ENCODE peak calls at places on chromosomes 13 and 19, in seven cellular contexts. O, S, C, G, W, Q and Y are unnamed samples.

GRCh38 chr13:39888865-39889810 is 233.7 kb downstream of the COG6 start:
- DNase-seq in G (no peak), W (no peak), C (no peak), S (no peak), O (no peak), Q (no peak), Y (no peak)

GRCh38 chr19:10389863-10390262 is 9.5 kb upstream of the TYK2 start:
- DNase-seq in Q (peak), S (no peak), W (no peak), G (no peak), O (no peak), C (no peak), Y (no peak)

GRCh38 chr19:43524922-43525835 is 1.8 kb downstream of the ETHE1 start:
- DNase-seq in S (peak), C (no peak), Q (peak), O (no peak), W (peak), G (peak), Y (peak)

GRCh38 chr13:72199640-72200039 is 332.6 kb upstream of the DACH1 start:
- DNase-seq in W (no peak), O (no peak), Q (no peak), C (no peak), S (no peak), G (no peak), Y (no peak)

GRCh38 chr19:51398096-51398704 is 7.8 kb upstream of the C19orf84 start:
- DNase-seq in S (no peak), W (no peak), G (no peak), Q (no peak), O (no peak), C (no peak), Y (no peak)

GRCh38 chr13:112446347-112446861 is 70.2 kb downstream of the SPACA7 start:
- DNase-seq in Q (peak), S (no peak), W (no peak), O (no peak), G (peak), C (no peak), Y (no peak)

GRCh38 chr13:75771818-75772217 is 135.7 kb downstream of the LMO7 start:
- DNase-seq in S (no peak), C (no peak), W (no peak), G (no peak), O (no peak), Q (no peak), Y (no peak)

GRCh38 chr13:97723655-97724054 is 229.8 kb upstream of the IPO5 start:
- DNase-seq in G (no peak), O (no peak), W (no peak), S (no peak), Q (no peak), C (no peak), Y (no peak)

GRCh38 chr13:30713133-30713532 is 22.2 kb upstream of the ALOX5AP start:
- DNase-seq in C (no peak), G (no peak), Q (no peak), S (no peak), O (no peak), W (peak), Y (no peak)

GRCh38 chr13:43360911-43361605 is 337.7 kb downstream of the DNAJC15 start:
- DNase-seq in S (no peak), C (no peak), G (no peak), Q (no peak), W (no peak), O (no peak), Y (no peak)

GRCh38 chr13:60538566-60538965 is 141.5 kb downstream of the TDRD3 start:
- DNase-seq in O (no peak), C (no peak), W (no peak), G (no peak), Q (no peak), S (no peak), Y (no peak)

GRCh38 chr19:46932346-46932745 is 71.5 kb downstream of the ARHGAP35 start:
- DNase-seq in G (no peak), C (no peak), Q (no peak), W (no peak), S (no peak), O (no peak), Y (no peak)

GRCh38 chr19:15331419-15332310 is 674 bp downstream of the BRD4 start:
- DNase-seq in O (no peak), S (peak), C (no peak), G (peak), W (peak), Q (peak), Y (peak)

GRCh38 chr13:111912453-111912866 is 154.5 kb upstream of the SOX1 start:
- DNase-seq in G (no peak), C (no peak), S (peak), O (no peak), Q (peak), W (no peak), Y (no peak)

GRCh38 chr19:6221220-6221877 is 58.4 kb downstream of the MLLT1 start:
- DNase-seq in C (no peak), S (no peak), W (no peak), G (peak), O (no peak), Q (no peak), Y (no peak)

GRCh38 chr13:42152495-42152894 is 104.0 kb downstream of the DGKH start:
- DNase-seq in C (no peak), G (no peak), S (no peak), Q (no peak), O (no peak), W (no peak), Y (no peak)

GRCh38 chr13:67619987-67620386 is 389.9 kb upstream of the PCDH9 start:
- DNase-seq in O (no peak), Q (no peak), G (no peak), S (no peak), W (no peak), C (no peak), Y (no peak)

GRCh38 chr19:524062-524674 is 7.4 kb upstream of the CDC34 start:
- DNase-seq in G (no peak), S (no peak), O (no peak), Q (no peak), C (no peak), W (no peak), Y (no peak)

GRCh38 chr19:43290568-43291359 is 21.4 kb upstream of the PSG9 start:
- DNase-seq in C (no peak), G (no peak), S (no peak), Q (no peak), O (no peak), W (no peak), Y (no peak)

GRCh38 chr13:73428706-73429105 is 369.9 kb downstream of the KLF5 start:
- DNase-seq in G (no peak), W (no peak), C (no peak), S (no peak), Q (no peak), O (no peak), Y (no peak)

GRCh38 chr19:57664269-57665127 is 4.2 kb upstream of the ZSCAN4 start:
- DNase-seq in O (no peak), W (peak), S (no peak), G (peak), Q (peak), C (no peak), Y (no peak)

GRCh38 chr13:92849381-92849780 is 377.2 kb upstream of the GPC6 start:
- DNase-seq in S (no peak), O (no peak), C (no peak), G (no peak), Q (no peak), W (no peak), Y (no peak)

GRCh38 chr13:41788552-41788951 is 172.4 kb downstream of the VWA8 start:
- DNase-seq in S (no peak), G (no peak), Q (no peak), C (no peak), O (no peak), W (no peak), Y (no peak)

GRCh38 chr19:5826531-5827341 is 12.8 kb downstream of the FUT6 start:
- DNase-seq in G (no peak), W (peak), Q (peak), C (no peak), O (no peak), S (peak), Y (no peak)

GRCh38 chr19:42246143-42246868 is 3.9 kb upstream of the GSK3A start:
- DNase-seq in Q (peak), O (no peak), S (peak), W (peak), C (no peak), G (peak), Y (peak)

GRCh38 chr13:112968380-112968909 is 569 bp upstream of the MCF2L start:
- DNase-seq in G (peak), W (peak), O (no peak), Q (no peak), C (no peak), S (peak), Y (no peak)

GRCh38 chr13:36998624-36999041 is 507 bp downstream of the ALG5 start:
- DNase-seq in S (no peak), G (peak), W (peak), C (no peak), O (no peak), Q (peak), Y (peak)

GRCh38 chr19:54448037-54448773 is 794 bp upstream of the LENG8 start:
- DNase-seq in W (peak), O (no peak), C (no peak), G (no peak), Q (peak), S (peak), Y (no peak)

GRCh38 chr13:20446900-20447299 is 78.8 kb downstream of the CRYL1 start:
- DNase-seq in C (no peak), O (no peak), W (no peak), Q (no peak), S (no peak), G (no peak), Y (no peak)

GRCh38 chr13:112060431-112060830 is 6.5 kb upstream of the SOX1 start:
- DNase-seq in Q (no peak), S (no peak), O (no peak), G (no peak), W (no peak), C (no peak), Y (no peak)

GRCh38 chr13:39623466-39623865 is 20.5 kb upstream of the LHFPL6 start:
- DNase-seq in O (no peak), Q (no peak), C (no peak), W (no peak), G (no peak), S (no peak), Y (no peak)

GRCh38 chr13:97255515-97255999 is 33.4 kb downstream of the MBNL2 start:
- DNase-seq in W (no peak), C (no peak), O (no peak), G (no peak), Q (no peak), S (no peak), Y (no peak)

GRCh38 chr13:80082396-80083096 is 258.4 kb downstream of the SPRY2 start:
- DNase-seq in G (no peak), C (no peak), O (no peak), Q (no peak), S (no peak), W (no peak), Y (no peak)

GRCh38 chr19:47660435-47660832 is 51.5 kb downstream of the BICRA start:
- DNase-seq in S (no peak), C (no peak), W (peak), Q (no peak), G (no peak), O (no peak), Y (no peak)

GRCh38 chr19:43496960-43497359 is 7.6 kb downstream of the PHLDB3 start:
- DNase-seq in W (no peak), Q (no peak), G (no peak), O (no peak), S (no peak), C (no peak), Y (no peak)

GRCh38 chr13:38538412-38538811 is 148.5 kb upstream of the FREM2 start:
- DNase-seq in S (no peak), C (no peak), W (no peak), Q (peak), O (no peak), G (no peak), Y (no peak)

GRCh38 chr19:39166571-39167391 is 30.0 kb upstream of the NCCRP1 start:
- DNase-seq in S (peak), Q (no peak), G (peak), W (peak), C (no peak), O (no peak), Y (peak)

GRCh38 chr19:43318203-43318602 is 35.3 kb upstream of the CD177 start:
- DNase-seq in O (no peak), S (no peak), W (no peak), C (no peak), G (no peak), Q (no peak), Y (no peak)

GRCh38 chr19:19083413-19084178 is 19.8 kb downstream of the SLC25A42 start:
- DNase-seq in C (no peak), W (no peak), Q (no peak), G (no peak), S (no peak), O (no peak), Y (no peak)
- H3K27ac ChIP-seq in C (peak), W (no peak), Q (no peak), G (no peak), S (no peak), O (no peak), Y (no peak)

DNA sequence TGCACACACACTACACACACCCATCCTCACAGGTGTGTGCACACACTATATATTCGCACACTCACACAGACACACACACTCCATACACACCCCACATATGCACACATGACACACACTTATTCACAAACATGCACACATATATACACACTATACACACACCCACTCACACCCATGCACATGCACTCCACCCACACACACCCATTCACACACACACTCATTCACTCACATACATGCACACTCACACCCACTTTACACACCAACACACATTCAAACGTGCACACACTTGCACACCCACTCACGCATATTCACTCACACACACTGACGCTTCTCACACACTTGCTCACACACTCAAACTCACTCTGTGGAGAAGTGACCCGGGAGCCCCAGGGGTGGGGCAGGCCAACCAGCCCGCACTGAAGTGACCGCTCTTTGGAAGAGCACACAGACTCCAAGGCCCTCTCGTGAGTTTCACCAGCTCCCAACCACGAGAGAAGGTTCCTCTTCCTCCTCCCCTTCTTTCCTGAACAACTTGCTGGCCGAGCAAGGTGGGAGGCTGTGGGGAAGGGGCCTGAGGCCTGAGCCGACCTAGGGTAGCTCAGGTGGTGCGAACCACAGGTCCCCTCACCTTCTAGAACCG is 86.1 kb upstream of the TM9SF2 start:
- DNase-seq in Q (no peak), G (no peak), O (no peak), S (no peak), C (no peak), W (no peak), Y (no peak)
- H3K27ac ChIP-seq in Q (no peak), G (no peak), O (no peak), S (no peak), C (peak), W (no peak), Y (no peak)

DNA sequence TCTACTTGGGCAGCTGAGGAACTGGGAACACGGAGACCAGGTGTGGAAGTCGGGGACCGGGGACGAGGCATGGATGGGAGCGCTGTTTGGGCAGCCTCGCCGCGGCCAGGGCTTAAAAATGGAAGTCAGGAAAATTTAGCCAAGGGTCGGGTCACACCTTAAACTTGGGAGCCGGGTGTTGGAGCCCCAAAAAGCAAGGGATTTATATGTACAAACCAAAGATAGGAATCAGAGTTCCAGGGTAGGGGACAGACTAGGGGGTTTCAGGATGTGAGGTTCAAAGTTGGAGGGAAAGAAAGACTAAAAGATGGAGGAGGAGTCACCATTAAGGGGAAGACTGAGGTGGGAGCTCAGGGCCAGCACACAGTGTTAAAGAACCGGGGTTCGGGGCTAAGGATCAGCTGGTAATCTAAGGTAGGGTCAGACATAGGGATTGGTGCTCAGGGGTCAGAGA is 530 bp downstream of the FOXA3 start:
- DNase-seq in O (no peak), G (no peak), S (no peak), Q (no peak), C (no peak), W (no peak), Y (no peak)
- H3K27ac ChIP-seq in O (peak), G (no peak), S (no peak), Q (no peak), C (no peak), W (peak), Y (no peak)

DNA sequence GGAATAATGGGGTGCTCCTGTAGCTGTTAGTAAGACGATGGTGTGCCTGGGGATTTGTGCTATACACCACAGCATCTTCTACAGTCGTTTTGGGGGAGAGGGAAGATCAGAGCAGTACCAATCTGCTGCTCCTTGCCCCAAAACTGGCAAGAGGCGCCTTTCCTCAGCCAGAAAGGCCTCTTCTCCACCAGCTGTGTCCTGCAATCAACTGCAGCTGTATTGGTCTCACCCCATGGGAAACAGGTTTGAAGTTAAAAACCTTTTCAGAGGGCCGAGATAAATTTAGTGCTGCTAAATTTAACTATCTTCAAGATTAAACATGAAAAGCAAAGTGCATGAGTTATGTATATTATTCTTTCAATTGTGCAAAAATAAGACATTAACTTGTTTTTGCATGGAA is 1.2 kb upstream of the RNASEH2B start:
- DNase-seq in C (no peak), W (no peak), S (no peak), Q (no peak), O (no peak), G (no peak), Y (no peak)
- H3K27ac ChIP-seq in C (no peak), W (no peak), S (no peak), Q (no peak), O (no peak), G (no peak), Y (no peak)

GRCh38 chr19:56142897-56143434 is 1.9 kb downstream of the ZNF444 start:
- DNase-seq in G (no peak), Q (no peak), C (no peak), W (no peak), S (no peak), O (no peak), Y (no peak)
- H3K27ac ChIP-seq in G (no peak), Q (no peak), C (peak), W (peak), S (peak), O (no peak), Y (no peak)

GRCh38 chr13:45367358-45367757 is 26.4 kb upstream of the TPT1 start:
- DNase-seq in C (peak), S (peak), Q (peak), G (peak), W (peak), O (peak), Y (no peak)
- H3K27ac ChIP-seq in C (peak), S (no peak), Q (no peak), G (no peak), W (peak), O (no peak), Y (no peak)

GRCh38 chr19:3668331-3669133 is 31.7 kb downstream of the PIP5K1C start:
- DNase-seq in C (no peak), G (no peak), Q (no peak), O (no peak), W (no peak), S (peak), Y (no peak)
- H3K27ac ChIP-seq in C (peak), G (peak), Q (no peak), O (no peak), W (peak), S (peak), Y (no peak)

DNA sequence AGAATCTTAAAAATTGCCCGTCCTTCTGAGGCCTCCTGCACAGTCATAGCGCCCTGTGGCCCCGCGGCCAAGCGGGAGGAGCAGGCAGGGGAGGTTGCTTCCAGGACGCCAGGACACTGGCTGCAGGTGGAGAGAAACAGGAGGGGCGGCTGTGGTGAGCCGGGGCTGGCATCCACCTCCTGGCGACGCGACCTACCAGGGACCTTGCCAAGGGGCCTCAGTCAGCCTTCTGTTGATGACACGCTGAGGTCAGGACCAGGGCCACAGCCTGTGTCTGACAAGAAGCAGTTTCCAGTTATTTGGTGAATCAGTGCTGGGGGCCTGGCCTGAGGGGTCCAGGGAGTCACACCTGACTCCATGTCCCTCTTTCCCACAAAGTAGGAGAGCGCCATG is 13.3 kb upstream of the MKNK2 start:
- DNase-seq in O (no peak), G (no peak), C (no peak), S (no peak), W (no peak), Q (no peak), Y (no peak)
- H3K27ac ChIP-seq in O (no peak), G (no peak), C (peak), S (peak), W (peak), Q (no peak), Y (peak)

GRCh38 chr19:13078897-13079541 is 23.6 kb downstream of the LYL1 start:
- DNase-seq in W (peak), Q (no peak), O (no peak), S (no peak), G (no peak), C (no peak), Y (no peak)

GRCh38 chr19:13077233-13077632 is 25.4 kb downstream of the LYL1 start:
- DNase-seq in W (no peak), Q (no peak), S (no peak), G (no peak), O (no peak), C (no peak), Y (peak)

GRCh38 chr19:13076787-13077186 is 25.9 kb downstream of the LYL1 start:
- DNase-seq in G (no peak), C (no peak), O (no peak), W (no peak), Q (no peak), S (no peak), Y (peak)

GRCh38 chr19:13074378-13074777 is 28.3 kb downstream of the LYL1 start:
- DNase-seq in Q (no peak), O (no peak), W (no peak), C (no peak), G (no peak), S (no peak), Y (no peak)

DNA sequence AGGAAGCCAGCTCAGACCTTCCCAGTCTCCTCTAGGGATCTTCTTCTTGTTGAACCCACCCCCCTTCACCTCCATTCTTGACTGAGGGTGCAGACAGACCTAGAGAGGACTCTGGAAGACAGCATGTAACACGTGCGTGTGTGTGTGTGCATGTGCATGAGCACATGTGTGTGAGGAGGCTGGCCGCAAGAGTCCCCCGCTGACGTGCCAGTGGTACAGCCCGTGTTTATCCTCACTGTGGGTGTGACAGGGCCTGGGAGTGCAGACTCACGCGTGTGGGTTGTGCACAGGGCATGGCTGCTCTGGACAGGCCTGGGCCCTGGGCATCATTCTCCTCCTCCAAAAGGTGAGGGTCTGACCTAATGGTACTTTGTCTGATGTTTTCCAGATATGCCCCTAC is 26.3 kb downstream of the LYL1 start:
- DNase-seq in C (no peak), O (no peak), S (no peak), W (no peak), Q (no peak), G (no peak), Y (no peak)
- H3K27ac ChIP-seq in C (peak), O (no peak), S (peak), W (peak), Q (no peak), G (peak), Y (peak)